ENCODE peak calls at places on chromosomes 13 and 19, in four cellular contexts. B is lower lobe of right lung, L is heart right ventricle, P is BJ. J is an unnamed sample.

GRCh38 chr19:36136975-36137686 is 2.7 kb upstream of the CAPNS1 start:
- DNase-seq in B (peak; percentile 72), L (peak; percentile 63), P (no peak), J (peak; percentile 72)

GRCh38 chr19:6723738-6724137 is 3.3 kb upstream of the C3 start:
- DNase-seq in B (peak; percentile 45), L (no peak), P (no peak), J (peak; percentile 27)

GRCh38 chr19:14686411-14686810 is 3.4 kb upstream of the ZNF333 start:
- DNase-seq in B (peak; percentile 55), L (no peak), P (no peak), J (peak; percentile 25)

GRCh38 chr13:63308585-63308984 is 1892.9 kb upstream of the PCDH20 start:
- DNase-seq in B (no peak), L (no peak), P (no peak), J (no peak)

GRCh38 chr13:107678075-107678689 is 537.2 kb downstream of the LIG4 start:
- DNase-seq in B (no peak), L (no peak), P (no peak), J (no peak)

GRCh38 chr13:113882266-113882627 is 18.4 kb upstream of the GAS6 start:
- DNase-seq in B (peak; percentile 64), L (peak; percentile 78), P (no peak), J (peak; percentile 75)

GRCh38 chr19:38294090-38294489 is 10.0 kb upstream of the C19orf33 start:
- DNase-seq in B (no peak), L (no peak), P (no peak), J (no peak)

GRCh38 chr19:38223617-38224013 is 407 bp downstream of the DPF1 start:
- DNase-seq in B (no peak), L (no peak), P (no peak), J (no peak)

GRCh38 chr13:95385808-95386207 is 84.6 kb upstream of the ABCC4 start:
- DNase-seq in B (no peak), L (no peak), P (no peak), J (peak; percentile 39)
- H3K4me3 ChIP-seq in B (no peak overlapping the region), L (no peak overlapping the region), P (no peak overlapping the region), J (no peak overlapping the region)

DNA sequence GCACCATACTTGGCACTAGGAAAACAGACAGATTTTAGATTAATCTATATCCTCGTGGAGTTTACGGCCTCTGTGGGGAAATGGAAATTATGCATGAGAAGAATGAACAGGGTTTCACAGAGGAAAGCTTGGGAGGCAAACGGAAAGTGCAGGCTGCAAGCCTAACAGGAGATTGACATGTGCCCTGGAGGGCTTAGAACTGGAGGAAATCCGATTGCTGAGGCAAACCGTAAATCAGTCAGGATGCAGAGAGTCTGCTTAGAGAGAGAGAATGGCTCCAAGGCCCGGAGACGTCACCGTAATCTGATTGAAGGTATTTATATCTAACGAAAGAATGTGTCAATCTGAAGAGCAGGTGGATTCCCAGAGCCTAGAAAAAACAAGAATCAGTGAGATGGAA is 143.2 kb downstream of the KATNAL1 start:
- DNase-seq in B (no peak), L (no peak), P (no peak), J (no peak)
- H3K4me3 ChIP-seq in B (no peak overlapping the region), L (no peak overlapping the region), P (no peak overlapping the region), J (no peak overlapping the region)

DNA sequence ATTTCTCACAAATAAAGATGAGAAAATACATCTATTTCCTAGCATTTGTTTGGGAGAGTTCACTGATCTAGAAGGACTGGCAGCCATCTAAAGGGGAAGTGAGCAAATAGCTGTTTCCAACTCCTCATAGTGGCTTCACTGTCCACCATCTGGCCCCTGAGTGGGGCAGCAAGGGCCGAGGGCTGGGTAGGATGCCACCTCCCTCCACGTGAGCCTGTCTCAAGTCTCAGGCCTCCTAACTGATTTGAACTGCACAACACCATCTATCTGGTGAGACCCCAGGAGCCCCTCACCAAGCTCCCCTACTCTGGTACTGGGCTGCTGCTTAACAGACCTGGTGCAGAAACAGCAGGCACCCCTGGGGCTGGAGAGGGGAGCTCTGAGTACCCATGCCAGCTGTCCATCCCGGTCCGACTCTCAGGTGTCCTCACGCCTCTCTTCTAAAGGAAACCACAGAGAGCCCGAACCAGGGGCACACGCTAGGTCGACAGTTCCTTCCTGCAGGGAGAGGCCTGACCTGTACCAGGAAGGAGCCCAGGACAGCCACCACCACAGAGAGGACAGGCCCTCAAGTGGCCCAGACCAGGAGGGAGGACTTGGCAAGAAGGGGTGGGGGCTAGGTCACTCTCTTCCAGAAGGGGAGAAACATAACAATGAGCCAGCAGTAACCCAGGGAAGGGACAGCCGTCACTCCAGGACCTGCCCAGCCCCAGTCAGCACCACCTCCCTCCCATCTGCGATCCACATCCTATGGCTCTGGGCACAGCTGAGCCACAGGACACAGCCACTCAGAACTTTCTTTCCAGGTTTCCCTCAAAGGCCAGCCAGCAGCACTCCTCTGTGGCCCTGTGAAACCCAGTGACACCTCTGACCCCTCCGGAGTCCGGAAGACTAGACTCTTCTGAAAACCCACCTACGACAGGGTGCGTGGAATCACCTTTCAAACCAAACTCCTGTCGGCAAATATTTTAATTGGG is 12.9 kb upstream of the SLC35E1 start:
- DNase-seq in B (no peak), L (no peak), P (no peak), J (no peak)
- H3K4me3 ChIP-seq in B (peak overlapping the region; percentile 33), L (peak overlapping the region; percentile 26), P (no peak overlapping the region), J (no peak overlapping the region)

GRCh38 chr19:50419022-50419579 is 363 bp downstream of the SPIB start:
- DNase-seq in B (no peak), L (no peak), P (no peak), J (no peak)

GRCh38 chr19:50418186-50419021 is at the start of gene SPIB:
- DNase-seq in B (no peak), L (no peak), P (no peak), J (no peak)

GRCh38 chr19:50420808-50421207 is 2.1 kb downstream of the SPIB start:
- DNase-seq in B (no peak), L (no peak), P (no peak), J (no peak)

GRCh38 chr19:50420127-50420526 is 1.4 kb downstream of the SPIB start:
- DNase-seq in B (no peak), L (no peak), P (no peak), J (no peak)

GRCh38 chr19:50419580-50420035 is 870 bp downstream of the SPIB start:
- DNase-seq in B (no peak), L (no peak), P (no peak), J (no peak)
- H3K4me3 ChIP-seq in B (no peak overlapping the region), L (no peak overlapping the region), P (no peak overlapping the region), J (no peak overlapping the region)

J was measured in fibroblast of the aortic adventitia.